ENCODE peak calls at places on chromosomes 3 and 15, in nine cellular contexts. Q is fibroblast of villous mesenchyme, S is breast epithelium, Y is prostate gland, D is endothelial cell of umbilical vein, V is cardiac muscle cell, F is astrocyte of the cerebellum, W is Peyer's patch, Z is ascending aorta. E is an unnamed sample.

GRCh38 chr3:123044981-123045763 is 17.6 kb upstream of the SEMA5B start:
- DNase-seq in Q (no peak), S (no peak), Y (no peak), D (no peak), V (no peak), F (no peak), W (no peak), Z (no peak), E (no peak)

GRCh38 chr3:113035387-113035982 is 44.7 kb downstream of the GTPBP8 start:
- DNase-seq in Q (peak), S (no peak), Y (peak), D (peak), V (peak), F (no peak), W (peak), Z (no peak), E (no peak)

GRCh38 chr3:150733936-150734794 is 28.8 kb downstream of the SIAH2 start:
- DNase-seq in Q (no peak), S (no peak), Y (no peak), D (no peak), V (no peak), F (no peak), W (no peak), Z (no peak), E (no peak)

GRCh38 chr3:142021127-142021526 is 128.2 kb downstream of the TFDP2 start:
- DNase-seq in Q (no peak), S (no peak), Y (no peak), D (no peak), V (peak), F (no peak), W (no peak), Z (no peak), E (no peak)

GRCh38 chr3:146342971-146343370 is 92.1 kb upstream of the PLSCR4 start:
- DNase-seq in Q (peak), S (no peak), Y (no peak), D (no peak), V (no peak), F (no peak), W (no peak), Z (no peak), E (no peak)

GRCh38 chr3:43411429-43411828 is 125.1 kb downstream of the SNRK start:
- DNase-seq in Q (no peak), S (no peak), Y (no peak), D (no peak), V (no peak), F (no peak), W (no peak), Z (no peak), E (no peak)

GRCh38 chr3:155995525-155996370 is 124.6 kb upstream of the KCNAB1 start:
- DNase-seq in Q (peak), S (no peak), Y (no peak), D (peak), V (peak), F (peak), W (no peak), Z (no peak), E (no peak)

GRCh38 chr3:138912237-138912636 is 34.7 kb downstream of the FOXL2 start:
- DNase-seq in Q (no peak), S (no peak), Y (no peak), D (no peak), V (no peak), F (no peak), W (no peak), Z (no peak), E (no peak)

GRCh38 chr3:33187368-33187634 is 31.3 kb downstream of the SUSD5 start:
- DNase-seq in Q (no peak), S (no peak), Y (no peak), D (no peak), V (no peak), F (peak), W (no peak), Z (no peak), E (no peak)

GRCh38 chr3:79824166-79824565 is 56.4 kb upstream of the ROBO1 start:
- DNase-seq in Q (no peak), S (no peak), Y (no peak), D (no peak), V (no peak), F (no peak), W (no peak), Z (no peak), E (no peak)

GRCh38 chr3:123283074-123283473 is 81.3 kb downstream of the SEC22A start:
- DNase-seq in Q (no peak), S (no peak), Y (no peak), D (no peak), V (no peak), F (no peak), W (no peak), Z (no peak), E (no peak)

GRCh38 chr15:67521770-67522568 is 1.0 kb downstream of the C15orf61 start:
- DNase-seq in Q (peak), S (no peak), Y (no peak), D (peak), V (no peak), F (no peak), W (no peak), Z (no peak), E (no peak)

GRCh38 chr15:88389120-88389519 is 78.1 kb downstream of the MRPL46 start:
- DNase-seq in Q (no peak), S (no peak), Y (no peak), D (no peak), V (no peak), F (no peak), W (no peak), Z (no peak), E (no peak)

GRCh38 chr15:26023691-26024090 is 160.6 kb upstream of the ATP10A start:
- DNase-seq in Q (no peak), S (no peak), Y (no peak), D (no peak), V (no peak), F (no peak), W (no peak), Z (no peak), E (no peak)

GRCh38 chr3:169026543-169027181 is 636.9 kb downstream of the MECOM start:
- DNase-seq in Q (peak), S (no peak), Y (peak), D (peak), V (no peak), F (peak), W (peak), Z (no peak), E (no peak)

GRCh38 chr15:29668120-29668602 is 154.1 kb downstream of the TJP1 start:
- DNase-seq in Q (peak), S (peak), Y (peak), D (peak), V (peak), F (peak), W (peak), Z (no peak), E (peak)

GRCh38 chr3:87771338-87772059 is 287.3 kb downstream of the CGGBP1 start:
- DNase-seq in Q (peak), S (no peak), Y (no peak), D (peak), V (peak), F (no peak), W (peak), Z (no peak), E (peak)

GRCh38 chr15:98708191-98708590 is 59.9 kb downstream of the IGF1R start:
- DNase-seq in Q (no peak), S (no peak), Y (no peak), D (no peak), V (peak), F (no peak), W (no peak), Z (no peak), E (no peak)

GRCh38 chr15:46526726-46527110 is 891.9 kb downstream of the SQOR start:
- DNase-seq in Q (no peak), S (no peak), Y (no peak), D (no peak), V (no peak), F (no peak), W (no peak), Z (no peak), E (no peak)

GRCh38 chr3:185717121-185717520 is 107.7 kb downstream of the IGF2BP2 start:
- DNase-seq in Q (peak), S (no peak), Y (no peak), D (peak), V (no peak), F (no peak), W (no peak), Z (no peak), E (no peak)

GRCh38 chr3:126939347-126939735 is 43.6 kb upstream of the PLXNA1 start:
- DNase-seq in Q (no peak), S (no peak), Y (no peak), D (peak), V (peak), F (no peak), W (no peak), Z (no peak), E (no peak)

GRCh38 chr15:69997701-69998273 is 99.9 kb downstream of the TLE3 start:
- DNase-seq in Q (no peak), S (peak), Y (no peak), D (no peak), V (no peak), F (peak), W (peak), Z (no peak), E (peak)

GRCh38 chr15:55819397-55820034 is 76.6 kb upstream of the PRTG start:
- DNase-seq in Q (no peak), S (no peak), Y (no peak), D (no peak), V (no peak), F (no peak), W (no peak), Z (no peak), E (no peak)

GRCh38 chr15:96359772-96360498 is 29.4 kb downstream of the NR2F2 start:
- DNase-seq in Q (peak), S (no peak), Y (no peak), D (peak), V (peak), F (no peak), W (no peak), Z (no peak), E (peak)

GRCh38 chr3:70386043-70386442 is 73.6 kb upstream of the MDFIC2 start:
- DNase-seq in Q (no peak), S (no peak), Y (no peak), D (no peak), V (no peak), F (no peak), W (no peak), Z (no peak), E (no peak)

GRCh38 chr3:183968846-183969245 is 48.8 kb downstream of the ABCC5 start:
- DNase-seq in Q (no peak), S (no peak), Y (no peak), D (no peak), V (no peak), F (no peak), W (no peak), Z (no peak), E (no peak)
- H3K4me3 ChIP-seq in Q (no peak), S (no peak), Y (no peak), D (no peak), V (no peak), F (no peak), W (no peak), Z (no peak), E (no peak)

GRCh38 chr3:152833089-152833488 is 1.8 kb upstream of the P2RY1 start:
- DNase-seq in Q (no peak), S (no peak), Y (no peak), D (no peak), V (no peak), F (no peak), W (no peak), Z (no peak), E (no peak)

GRCh38 chr3:152836269-152836668 is 1.3 kb downstream of the P2RY1 start:
- DNase-seq in Q (no peak), S (no peak), Y (no peak), D (no peak), V (no peak), F (no peak), W (no peak), Z (no peak), E (peak)

GRCh38 chr3:152832046-152832445 is 2.9 kb upstream of the P2RY1 start:
- DNase-seq in Q (no peak), S (no peak), Y (no peak), D (no peak), V (no peak), F (no peak), W (no peak), Z (no peak), E (no peak)

GRCh38 chr3:152834354-152835310 is at the start of gene P2RY1:
- DNase-seq in Q (peak), S (peak), Y (peak), D (peak), V (peak), F (peak), W (peak), Z (no peak), E (peak)

GRCh38 chr3:152835311-152836102 is 576 bp downstream of the P2RY1 start:
- DNase-seq in Q (peak), S (peak), Y (peak), D (peak), V (peak), F (peak), W (peak), Z (no peak), E (peak)
- TF ChIP-seq CTCF in Q (no peak), S (no peak), Y (no peak), D (peak), V (peak), F (peak), W (no peak), Z (peak), E (no peak)

GRCh38 chr3:63390831-63391230 is 112.7 kb downstream of the SYNPR start:
- DNase-seq in Q (no peak), S (no peak), Y (no peak), D (no peak), V (no peak), F (no peak), W (no peak), Z (no peak), E (no peak)

GRCh38 chr3:63400259-63400860 is 122.3 kb downstream of the SYNPR start:
- DNase-seq in Q (peak), S (no peak), Y (no peak), D (no peak), V (no peak), F (no peak), W (peak), Z (no peak), E (no peak)

DNA sequence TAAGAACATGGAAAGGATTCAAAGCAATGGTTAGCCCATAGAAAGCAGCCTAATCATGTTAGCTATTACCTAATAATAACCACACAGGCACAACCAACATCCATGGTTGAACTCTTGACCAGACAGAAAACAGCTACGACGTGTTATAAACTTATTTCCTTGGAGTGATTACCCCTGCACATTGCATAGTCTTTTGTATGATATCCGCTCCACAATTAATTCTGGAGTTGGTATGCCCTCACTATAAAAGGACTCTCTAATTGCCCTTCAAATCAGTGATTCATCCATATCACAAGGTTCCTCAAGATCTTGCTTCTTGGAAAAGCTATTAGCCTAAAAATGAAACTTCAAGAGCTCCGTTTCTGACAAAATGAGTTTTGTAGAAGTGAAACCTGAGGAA is 117.9 kb downstream of the SYNPR start:
- DNase-seq in Q (no peak), S (no peak), Y (no peak), D (no peak), V (no peak), F (no peak), W (no peak), Z (no peak), E (no peak)
- H3K4me3 ChIP-seq in Q (no peak), S (no peak), Y (no peak), D (no peak), V (no peak), F (no peak), W (no peak), Z (no peak), E (no peak)

GRCh38 chr3:128620268-128620691 is 30.3 kb downstream of the RPN1 start:
- DNase-seq in Q (no peak), S (peak), Y (no peak), D (no peak), V (no peak), F (no peak), W (no peak), Z (no peak), E (no peak)
- TF ChIP-seq CTCF in Q (no peak), S (no peak), Y (no peak), D (no peak), V (no peak), F (no peak), W (no peak), Z (no peak), E (no peak)

DNA sequence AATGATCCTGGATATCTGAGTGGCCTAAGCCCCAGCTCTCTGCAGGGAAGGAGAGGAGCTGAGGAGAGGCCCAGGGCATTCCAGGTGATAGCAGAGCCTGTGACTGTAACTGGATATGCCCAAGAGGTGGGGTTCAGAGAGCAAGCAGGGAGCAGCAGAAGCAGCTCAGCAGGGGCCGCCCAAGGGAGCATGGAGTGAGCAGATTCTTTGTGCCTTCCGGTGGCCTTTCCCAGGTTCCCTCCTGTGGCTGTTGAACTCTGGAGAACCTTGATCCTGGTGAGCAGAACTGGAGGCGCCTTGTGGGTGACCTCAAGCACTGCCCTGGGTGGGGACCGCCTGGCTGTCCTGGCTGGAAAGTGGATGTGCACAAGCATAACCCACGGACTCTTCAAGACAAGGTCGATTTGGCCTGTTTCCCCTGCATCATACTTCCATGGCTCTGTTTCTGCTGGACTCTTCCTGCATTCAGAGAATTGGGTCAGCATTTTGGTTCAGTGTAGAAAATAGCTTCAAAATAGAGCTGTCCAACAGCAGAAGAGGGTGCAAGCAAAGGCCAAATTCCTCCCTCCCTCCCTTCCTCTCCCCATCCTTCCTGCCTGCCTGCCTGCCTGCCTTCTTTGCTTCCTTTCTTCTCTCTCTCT is 76.1 kb downstream of the ARNT2 start:
- DNase-seq in Q (no peak), S (no peak), Y (no peak), D (no peak), V (no peak), F (no peak), W (no peak), Z (no peak), E (no peak)
- H3K4me3 ChIP-seq in Q (no peak), S (no peak), Y (no peak), D (no peak), V (no peak), F (no peak), W (no peak), Z (no peak), E (no peak)

DNA sequence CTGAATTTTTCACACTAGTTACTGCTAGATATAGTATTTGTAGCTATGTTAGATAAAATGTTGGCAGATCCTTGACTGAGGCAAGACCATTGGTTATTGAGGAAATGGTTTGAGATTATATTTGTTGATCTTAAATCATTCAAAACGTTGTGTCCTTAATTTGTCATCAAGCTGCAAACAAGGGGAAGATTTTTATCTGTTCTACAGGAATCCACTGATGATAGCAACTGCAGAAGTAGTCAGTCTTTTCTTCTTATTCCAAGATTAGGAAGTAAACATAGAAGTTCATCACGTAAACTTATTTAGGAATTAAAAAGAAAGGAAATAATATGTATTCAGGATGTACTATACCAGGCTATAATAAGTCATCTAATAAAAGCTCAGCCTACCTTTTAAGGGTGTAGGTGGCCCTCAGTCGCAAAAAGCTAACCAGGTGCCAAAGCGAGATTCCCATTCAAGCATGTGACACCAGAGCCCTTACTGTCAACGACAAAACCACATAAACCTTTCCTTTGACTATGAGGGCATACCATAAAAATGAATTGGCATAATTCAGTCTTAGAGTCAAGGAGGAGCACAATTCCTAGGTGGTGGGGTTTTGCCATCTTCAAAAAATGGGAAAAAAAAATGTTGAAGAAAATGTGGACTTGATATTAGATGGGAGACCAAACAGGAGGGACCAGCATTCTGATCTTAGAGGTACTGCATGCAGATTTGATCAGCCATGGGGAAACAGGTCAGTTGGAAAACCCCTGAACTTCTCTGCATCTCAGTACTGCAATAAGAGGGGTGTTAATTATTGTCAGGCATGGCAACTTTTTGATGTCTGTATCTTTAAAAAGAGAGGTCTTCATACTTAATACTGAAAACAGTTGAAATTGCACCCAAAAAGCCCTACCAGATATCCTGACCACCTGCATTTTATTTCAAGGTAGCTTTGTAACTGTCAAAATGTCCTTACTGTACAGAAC is 212.5 kb upstream of the UBE2E1 start:
- DNase-seq in Q (no peak), S (no peak), Y (peak), D (no peak), V (no peak), F (no peak), W (no peak), Z (no peak), E (no peak)
- TF ChIP-seq CTCF in Q (no peak), S (no peak), Y (no peak), D (no peak), V (no peak), F (no peak), W (no peak), Z (no peak), E (no peak)

DNA sequence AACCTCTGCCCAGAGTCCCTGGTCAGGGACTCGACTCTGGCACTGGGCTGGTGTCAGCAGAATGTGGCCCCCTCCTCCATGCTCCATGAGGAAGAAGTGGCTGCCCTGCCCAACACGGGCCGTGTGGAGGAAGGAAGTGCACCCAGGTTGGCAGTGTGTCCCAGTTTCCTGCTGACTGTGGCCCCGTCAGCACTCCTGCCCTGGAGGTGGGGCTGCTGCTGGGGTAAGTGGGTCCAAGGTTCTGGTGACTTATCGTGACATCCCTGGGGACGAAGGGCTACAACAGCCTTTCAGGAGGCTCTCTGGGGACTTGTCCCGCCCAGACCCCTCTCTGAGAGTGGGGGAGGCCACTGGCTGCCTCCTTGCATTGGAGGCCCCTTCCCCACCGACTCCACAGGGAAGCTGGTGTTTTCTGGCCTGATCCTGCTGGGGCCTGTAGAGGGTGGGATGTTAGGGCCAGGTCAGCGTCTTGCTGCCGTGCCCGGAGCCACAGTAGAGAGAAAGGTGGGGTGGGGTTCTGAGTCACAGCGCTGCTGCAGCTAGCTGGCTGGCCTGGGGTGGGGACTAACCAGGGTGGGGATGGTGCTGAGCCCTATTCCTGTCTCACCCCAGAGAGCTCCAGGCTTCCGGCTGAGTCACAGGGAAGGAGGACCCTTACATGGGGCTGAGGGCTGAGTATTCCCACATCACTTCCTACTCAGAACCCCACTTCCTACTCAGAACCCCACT is 10.5 kb downstream of the SEMA4B start:
- DNase-seq in Q (peak), S (no peak), Y (no peak), D (peak), V (no peak), F (no peak), W (peak), Z (no peak), E (peak)
- H3K4me3 ChIP-seq in Q (no peak), S (no peak), Y (no peak), D (no peak), V (no peak), F (no peak), W (no peak), Z (no peak), E (no peak)

E was measured in mucosa of descending colon.